ENCODE peak calls at places on chromosomes 13 and 19, in nine cellular contexts. One of them, this sample, is unnamed.

GRCh38 chr13:78201411-78201810 is 282.8 kb upstream of the EDNRB start:
- DNase-seq in activated naive CD8-positive, alpha-beta T cell treated with anti-CD3 and anti-CD28 coated beads for 36 hours: no peak
- DNase-seq in natural killer cell treated with Interleukin-12 subunit alpha and Interleukin-12 subunit beta and Interleukin-15 and Interleukin-18, amount 100 ng/mL, for 72 hours: no peak
- DNase-seq in bronchial epithelial cell: no peak
- DNase-seq in mesothelial cell of epicardium: no peak
- DNase-seq in AML-193: no peak
- DNase-seq in fibroblast of lung: no peak
- DNase-seq in Calu3: no peak
- DNase-seq in substantia nigra: no peak
- DNase-seq in this sample: no peak

GRCh38 chr19:38055040-38055439 is 148.0 kb downstream of the SIPA1L3 start:
- DNase-seq in activated naive CD8-positive, alpha-beta T cell treated with anti-CD3 and anti-CD28 coated beads for 36 hours: no peak
- DNase-seq in natural killer cell treated with Interleukin-12 subunit alpha and Interleukin-12 subunit beta and Interleukin-15 and Interleukin-18, amount 100 ng/mL, for 72 hours: no peak
- DNase-seq in bronchial epithelial cell: no peak
- DNase-seq in mesothelial cell of epicardium: no peak
- DNase-seq in AML-193: no peak
- DNase-seq in fibroblast of lung: no peak
- DNase-seq in Calu3: no peak
- DNase-seq in substantia nigra: no peak
- DNase-seq in this sample: no peak

GRCh38 chr19:42122691-42123607 is 9.3 kb downstream of the POU2F2 start:
- DNase-seq in activated naive CD8-positive, alpha-beta T cell treated with anti-CD3 and anti-CD28 coated beads for 36 hours: peak
- DNase-seq in natural killer cell treated with Interleukin-12 subunit alpha and Interleukin-12 subunit beta and Interleukin-15 and Interleukin-18, amount 100 ng/mL, for 72 hours: no peak
- DNase-seq in bronchial epithelial cell: no peak
- DNase-seq in mesothelial cell of epicardium: no peak
- DNase-seq in AML-193: no peak
- DNase-seq in fibroblast of lung: no peak
- DNase-seq in Calu3: no peak
- DNase-seq in substantia nigra: no peak
- DNase-seq in this sample: no peak

GRCh38 chr13:27455331-27455855 is 5.0 kb upstream of the MTIF3 start:
- DNase-seq in activated naive CD8-positive, alpha-beta T cell treated with anti-CD3 and anti-CD28 coated beads for 36 hours: no peak
- DNase-seq in natural killer cell treated with Interleukin-12 subunit alpha and Interleukin-12 subunit beta and Interleukin-15 and Interleukin-18, amount 100 ng/mL, for 72 hours: no peak
- DNase-seq in bronchial epithelial cell: no peak
- DNase-seq in mesothelial cell of epicardium: no peak
- DNase-seq in AML-193: peak
- DNase-seq in fibroblast of lung: no peak
- DNase-seq in Calu3: no peak
- DNase-seq in substantia nigra: no peak
- DNase-seq in this sample: no peak

GRCh38 chr19:50314724-50315700 is 14.2 kb downstream of the KCNC3 start:
- DNase-seq in activated naive CD8-positive, alpha-beta T cell treated with anti-CD3 and anti-CD28 coated beads for 36 hours: no peak
- DNase-seq in natural killer cell treated with Interleukin-12 subunit alpha and Interleukin-12 subunit beta and Interleukin-15 and Interleukin-18, amount 100 ng/mL, for 72 hours: no peak
- DNase-seq in bronchial epithelial cell: no peak
- DNase-seq in mesothelial cell of epicardium: no peak
- DNase-seq in AML-193: no peak
- DNase-seq in fibroblast of lung: no peak
- DNase-seq in Calu3: no peak
- DNase-seq in substantia nigra: no peak
- DNase-seq in this sample: no peak

GRCh38 chr13:37277435-37278144 is 172.1 kb upstream of the CSNK1A1L start:
- DNase-seq in activated naive CD8-positive, alpha-beta T cell treated with anti-CD3 and anti-CD28 coated beads for 36 hours: no peak
- DNase-seq in natural killer cell treated with Interleukin-12 subunit alpha and Interleukin-12 subunit beta and Interleukin-15 and Interleukin-18, amount 100 ng/mL, for 72 hours: no peak
- DNase-seq in bronchial epithelial cell: peak
- DNase-seq in mesothelial cell of epicardium: no peak
- DNase-seq in AML-193: no peak
- DNase-seq in fibroblast of lung: peak
- DNase-seq in Calu3: no peak
- DNase-seq in substantia nigra: no peak
- DNase-seq in this sample: no peak

GRCh38 chr13:114249062-114249461 is 14.4 kb downstream of the CDC16 start:
- DNase-seq in activated naive CD8-positive, alpha-beta T cell treated with anti-CD3 and anti-CD28 coated beads for 36 hours: no peak
- DNase-seq in natural killer cell treated with Interleukin-12 subunit alpha and Interleukin-12 subunit beta and Interleukin-15 and Interleukin-18, amount 100 ng/mL, for 72 hours: no peak
- DNase-seq in bronchial epithelial cell: peak
- DNase-seq in mesothelial cell of epicardium: no peak
- DNase-seq in AML-193: no peak
- DNase-seq in fibroblast of lung: no peak
- DNase-seq in Calu3: no peak
- DNase-seq in substantia nigra: no peak
- DNase-seq in this sample: no peak

GRCh38 chr13:76048675-76049396 is 412.7 kb downstream of the LMO7 start:
- DNase-seq in activated naive CD8-positive, alpha-beta T cell treated with anti-CD3 and anti-CD28 coated beads for 36 hours: no peak
- DNase-seq in natural killer cell treated with Interleukin-12 subunit alpha and Interleukin-12 subunit beta and Interleukin-15 and Interleukin-18, amount 100 ng/mL, for 72 hours: no peak
- DNase-seq in bronchial epithelial cell: no peak
- DNase-seq in mesothelial cell of epicardium: no peak
- DNase-seq in AML-193: no peak
- DNase-seq in fibroblast of lung: no peak
- DNase-seq in Calu3: no peak
- DNase-seq in substantia nigra: no peak
- DNase-seq in this sample: no peak

GRCh38 chr13:74148437-74148836 is 14.2 kb upstream of the KLF12 start:
- DNase-seq in activated naive CD8-positive, alpha-beta T cell treated with anti-CD3 and anti-CD28 coated beads for 36 hours: no peak
- DNase-seq in natural killer cell treated with Interleukin-12 subunit alpha and Interleukin-12 subunit beta and Interleukin-15 and Interleukin-18, amount 100 ng/mL, for 72 hours: no peak
- DNase-seq in bronchial epithelial cell: no peak
- DNase-seq in mesothelial cell of epicardium: no peak
- DNase-seq in AML-193: no peak
- DNase-seq in fibroblast of lung: no peak
- DNase-seq in Calu3: no peak
- DNase-seq in substantia nigra: no peak
- DNase-seq in this sample: no peak

GRCh38 chr13:88188986-88189385 is 517.8 kb downstream of the SLITRK5 start:
- DNase-seq in activated naive CD8-positive, alpha-beta T cell treated with anti-CD3 and anti-CD28 coated beads for 36 hours: no peak
- DNase-seq in natural killer cell treated with Interleukin-12 subunit alpha and Interleukin-12 subunit beta and Interleukin-15 and Interleukin-18, amount 100 ng/mL, for 72 hours: no peak
- DNase-seq in bronchial epithelial cell: no peak
- DNase-seq in mesothelial cell of epicardium: no peak
- DNase-seq in AML-193: no peak
- DNase-seq in fibroblast of lung: no peak
- DNase-seq in Calu3: no peak
- DNase-seq in substantia nigra: no peak
- DNase-seq in this sample: no peak

GRCh38 chr19:14446336-14447036 is 13.4 kb downstream of the PKN1 start:
- DNase-seq in activated naive CD8-positive, alpha-beta T cell treated with anti-CD3 and anti-CD28 coated beads for 36 hours: no peak
- DNase-seq in natural killer cell treated with Interleukin-12 subunit alpha and Interleukin-12 subunit beta and Interleukin-15 and Interleukin-18, amount 100 ng/mL, for 72 hours: no peak
- DNase-seq in bronchial epithelial cell: no peak
- DNase-seq in mesothelial cell of epicardium: no peak
- DNase-seq in AML-193: no peak
- DNase-seq in fibroblast of lung: no peak
- DNase-seq in Calu3: no peak
- DNase-seq in substantia nigra: no peak
- DNase-seq in this sample: no peak

GRCh38 chr13:24627090-24627714 is 53.0 kb upstream of the ATP12A start:
- DNase-seq in activated naive CD8-positive, alpha-beta T cell treated with anti-CD3 and anti-CD28 coated beads for 36 hours: no peak
- DNase-seq in natural killer cell treated with Interleukin-12 subunit alpha and Interleukin-12 subunit beta and Interleukin-15 and Interleukin-18, amount 100 ng/mL, for 72 hours: no peak
- DNase-seq in bronchial epithelial cell: no peak
- DNase-seq in mesothelial cell of epicardium: peak
- DNase-seq in AML-193: no peak
- DNase-seq in fibroblast of lung: no peak
- DNase-seq in Calu3: no peak
- DNase-seq in substantia nigra: no peak
- DNase-seq in this sample: no peak

GRCh38 chr13:76222511-76222910 is 586.4 kb downstream of the LMO7 start:
- DNase-seq in activated naive CD8-positive, alpha-beta T cell treated with anti-CD3 and anti-CD28 coated beads for 36 hours: no peak
- DNase-seq in natural killer cell treated with Interleukin-12 subunit alpha and Interleukin-12 subunit beta and Interleukin-15 and Interleukin-18, amount 100 ng/mL, for 72 hours: no peak
- DNase-seq in bronchial epithelial cell: peak
- DNase-seq in mesothelial cell of epicardium: no peak
- DNase-seq in AML-193: no peak
- DNase-seq in fibroblast of lung: peak
- DNase-seq in Calu3: no peak
- DNase-seq in substantia nigra: no peak
- DNase-seq in this sample: no peak

GRCh38 chr13:36718146-36718545 is 44.3 kb downstream of the SERTM1 start:
- DNase-seq in activated naive CD8-positive, alpha-beta T cell treated with anti-CD3 and anti-CD28 coated beads for 36 hours: no peak
- DNase-seq in natural killer cell treated with Interleukin-12 subunit alpha and Interleukin-12 subunit beta and Interleukin-15 and Interleukin-18, amount 100 ng/mL, for 72 hours: no peak
- DNase-seq in bronchial epithelial cell: peak
- DNase-seq in mesothelial cell of epicardium: no peak
- DNase-seq in AML-193: no peak
- DNase-seq in fibroblast of lung: peak
- DNase-seq in Calu3: no peak
- DNase-seq in substantia nigra: no peak
- DNase-seq in this sample: no peak

GRCh38 chr19:47676811-47677210 is 36.4 kb upstream of the EHD2 start:
- DNase-seq in activated naive CD8-positive, alpha-beta T cell treated with anti-CD3 and anti-CD28 coated beads for 36 hours: no peak
- DNase-seq in natural killer cell treated with Interleukin-12 subunit alpha and Interleukin-12 subunit beta and Interleukin-15 and Interleukin-18, amount 100 ng/mL, for 72 hours: no peak
- DNase-seq in bronchial epithelial cell: no peak
- DNase-seq in mesothelial cell of epicardium: no peak
- DNase-seq in AML-193: no peak
- DNase-seq in fibroblast of lung: no peak
- DNase-seq in Calu3: no peak
- DNase-seq in substantia nigra: no peak
- DNase-seq in this sample: no peak

GRCh38 chr13:37878496-37878895 is 8.9 kb upstream of the TRPC4 start:
- DNase-seq in activated naive CD8-positive, alpha-beta T cell treated with anti-CD3 and anti-CD28 coated beads for 36 hours: no peak
- DNase-seq in natural killer cell treated with Interleukin-12 subunit alpha and Interleukin-12 subunit beta and Interleukin-15 and Interleukin-18, amount 100 ng/mL, for 72 hours: no peak
- DNase-seq in bronchial epithelial cell: no peak
- DNase-seq in mesothelial cell of epicardium: no peak
- DNase-seq in AML-193: no peak
- DNase-seq in fibroblast of lung: peak
- DNase-seq in Calu3: no peak
- DNase-seq in substantia nigra: no peak
- DNase-seq in this sample: no peak

GRCh38 chr13:98239156-98240076 is 62.3 kb upstream of the RNF113B start:
- DNase-seq in activated naive CD8-positive, alpha-beta T cell treated with anti-CD3 and anti-CD28 coated beads for 36 hours: no peak
- DNase-seq in natural killer cell treated with Interleukin-12 subunit alpha and Interleukin-12 subunit beta and Interleukin-15 and Interleukin-18, amount 100 ng/mL, for 72 hours: no peak
- DNase-seq in bronchial epithelial cell: no peak
- DNase-seq in mesothelial cell of epicardium: no peak
- DNase-seq in AML-193: no peak
- DNase-seq in fibroblast of lung: no peak
- DNase-seq in Calu3: no peak
- DNase-seq in substantia nigra: no peak
- DNase-seq in this sample: no peak

This sample was measured in Right ventricle myocardium inferior.